ENCODE peak calls at places on chromosomes 16 and 17, in eight cellular contexts. One of them, this sample, is unnamed.

GRCh38 chr17:32160526-32160925 is 18.2 kb downstream of the RHOT1 start:
- DNase-seq in Calu3: no peak
- DNase-seq in CD4-positive, alpha-beta T cell: no peak
- DNase-seq in AG09309: no peak
- DNase-seq in left ventricle myocardium inferior: no peak
- DNase-seq in coronary artery: no peak
- DNase-seq in RWPE1: no peak
- DNase-seq in endothelial cell of umbilical vein: no peak
- DNase-seq in this sample: no peak

GRCh38 chr17:19546289-19547065 is 12.8 kb downstream of the SLC47A1 start:
- DNase-seq in AG09309: no peak
- DNase-seq in coronary artery: no peak
- DNase-seq in CD4-positive, alpha-beta T cell: no peak
- DNase-seq in left ventricle myocardium inferior: peak; percentile 44
- DNase-seq in Calu3: peak; percentile 7
- DNase-seq in endothelial cell of umbilical vein: peak; percentile 19
- DNase-seq in RWPE1: no peak
- DNase-seq in this sample: no peak

GRCh38 chr16:11909653-11910551 is 5.9 kb downstream of the GSPT1 start:
- DNase-seq in CD4-positive, alpha-beta T cell: no peak
- DNase-seq in RWPE1: no peak
- DNase-seq in Calu3: no peak
- DNase-seq in endothelial cell of umbilical vein: no peak
- DNase-seq in AG09309: no peak
- DNase-seq in left ventricle myocardium inferior: no peak
- DNase-seq in coronary artery: no peak
- DNase-seq in this sample: peak; percentile 37

GRCh38 chr17:50785126-50785525 is 17.8 kb upstream of the ANKRD40CL start:
- DNase-seq in RWPE1: no peak
- DNase-seq in Calu3: no peak
- DNase-seq in left ventricle myocardium inferior: no peak
- DNase-seq in AG09309: no peak
- DNase-seq in CD4-positive, alpha-beta T cell: no peak
- DNase-seq in endothelial cell of umbilical vein: no peak
- DNase-seq in coronary artery: no peak
- DNase-seq in this sample: no peak

GRCh38 chr16:50309527-50310307 is 43.4 kb downstream of the ADCY7 start:
- DNase-seq in AG09309: no peak
- DNase-seq in CD4-positive, alpha-beta T cell: no peak
- DNase-seq in Calu3: no peak
- DNase-seq in left ventricle myocardium inferior: no peak
- DNase-seq in endothelial cell of umbilical vein: no peak
- DNase-seq in RWPE1: no peak
- DNase-seq in coronary artery: peak; percentile 74
- DNase-seq in this sample: no peak

GRCh38 chr17:18362509-18363020 is 785 bp downstream of the SHMT1 start:
- DNase-seq in coronary artery: no peak
- DNase-seq in endothelial cell of umbilical vein: peak; percentile 23
- DNase-seq in CD4-positive, alpha-beta T cell: no peak
- DNase-seq in AG09309: no peak
- DNase-seq in Calu3: peak; percentile 64
- DNase-seq in RWPE1: peak; percentile 54
- DNase-seq in left ventricle myocardium inferior: peak; percentile 69
- DNase-seq in this sample: no peak

GRCh38 chr16:28193530-28194423 is 18.0 kb downstream of the XPO6 start:
- DNase-seq in coronary artery: no peak
- DNase-seq in AG09309: peak; percentile 92
- DNase-seq in endothelial cell of umbilical vein: peak; percentile 35
- DNase-seq in RWPE1: peak; percentile 76
- DNase-seq in CD4-positive, alpha-beta T cell: no peak
- DNase-seq in left ventricle myocardium inferior: no peak
- DNase-seq in Calu3: no peak
- DNase-seq in this sample: peak; percentile 93

GRCh38 chr17:72406501-72406900 is 285.7 kb downstream of the SOX9 start:
- DNase-seq in AG09309: no peak
- DNase-seq in Calu3: no peak
- DNase-seq in CD4-positive, alpha-beta T cell: no peak
- DNase-seq in endothelial cell of umbilical vein: no peak
- DNase-seq in coronary artery: no peak
- DNase-seq in left ventricle myocardium inferior: no peak
- DNase-seq in RWPE1: no peak
- DNase-seq in this sample: no peak

GRCh38 chr16:68090109-68090508 is 4.9 kb downstream of the NFATC3 start:
- DNase-seq in AG09309: no peak
- DNase-seq in CD4-positive, alpha-beta T cell: no peak
- DNase-seq in RWPE1: no peak
- DNase-seq in endothelial cell of umbilical vein: no peak
- DNase-seq in coronary artery: no peak
- DNase-seq in Calu3: no peak
- DNase-seq in left ventricle myocardium inferior: no peak
- DNase-seq in this sample: no peak

GRCh38 chr17:2042355-2042929 is 620 bp downstream of the OVCA2 start:
- DNase-seq in CD4-positive, alpha-beta T cell: no peak
- DNase-seq in endothelial cell of umbilical vein: no peak
- DNase-seq in AG09309: no peak
- DNase-seq in coronary artery: no peak
- DNase-seq in left ventricle myocardium inferior: no peak
- DNase-seq in RWPE1: no peak
- DNase-seq in Calu3: no peak
- DNase-seq in this sample: no peak

GRCh38 chr17:79944821-79945391 is 90.8 kb downstream of the TBC1D16 start:
- DNase-seq in AG09309: no peak
- DNase-seq in RWPE1: no peak
- DNase-seq in Calu3: no peak
- DNase-seq in coronary artery: peak; percentile 66
- DNase-seq in endothelial cell of umbilical vein: no peak
- DNase-seq in left ventricle myocardium inferior: peak; percentile 8
- DNase-seq in CD4-positive, alpha-beta T cell: no peak
- DNase-seq in this sample: no peak

GRCh38 chr17:8630802-8631553 is 453 bp upstream of the MYH10 start:
- DNase-seq in RWPE1: peak; percentile 100
- DNase-seq in left ventricle myocardium inferior: peak; percentile 98
- DNase-seq in CD4-positive, alpha-beta T cell: peak; percentile 82
- DNase-seq in Calu3: peak; percentile 96
- DNase-seq in endothelial cell of umbilical vein: peak; percentile 100
- DNase-seq in coronary artery: peak; percentile 99
- DNase-seq in AG09309: peak; percentile 98
- DNase-seq in this sample: peak; percentile 100

GRCh38 chr17:6109541-6109940 is 39.4 kb downstream of the WSCD1 start:
- DNase-seq in CD4-positive, alpha-beta T cell: no peak
- DNase-seq in AG09309: no peak
- DNase-seq in RWPE1: no peak
- DNase-seq in Calu3: no peak
- DNase-seq in left ventricle myocardium inferior: no peak
- DNase-seq in coronary artery: peak; percentile 41
- DNase-seq in endothelial cell of umbilical vein: no peak
- DNase-seq in this sample: no peak

GRCh38 chr16:4140652-4141051 is 24.4 kb upstream of the ADCY9 start:
- DNase-seq in coronary artery: no peak
- DNase-seq in RWPE1: peak; percentile 82
- DNase-seq in Calu3: no peak
- DNase-seq in CD4-positive, alpha-beta T cell: no peak
- DNase-seq in endothelial cell of umbilical vein: peak; percentile 15
- DNase-seq in AG09309: no peak
- DNase-seq in left ventricle myocardium inferior: no peak
- DNase-seq in this sample: no peak

GRCh38 chr17:75151893-75152292 is 2.4 kb downstream of the JPT1 start:
- DNase-seq in RWPE1: peak; percentile 21
- DNase-seq in AG09309: no peak
- DNase-seq in coronary artery: no peak
- DNase-seq in endothelial cell of umbilical vein: no peak
- DNase-seq in left ventricle myocardium inferior: no peak
- DNase-seq in Calu3: no peak
- DNase-seq in CD4-positive, alpha-beta T cell: no peak
- DNase-seq in this sample: no peak

GRCh38 chr17:3043737-3044365 is 19.6 kb downstream of the OR1D5 start:
- DNase-seq in endothelial cell of umbilical vein: no peak
- DNase-seq in left ventricle myocardium inferior: no peak
- DNase-seq in AG09309: no peak
- DNase-seq in CD4-positive, alpha-beta T cell: no peak
- DNase-seq in coronary artery: peak; percentile 63
- DNase-seq in Calu3: peak; percentile 26
- DNase-seq in RWPE1: no peak
- DNase-seq in this sample: no peak
- TF ChIP-seq CTCF in endothelial cell of umbilical vein: peak; percentile 9
- TF ChIP-seq CTCF in left ventricle myocardium inferior: no peak
- TF ChIP-seq CTCF in AG09309: no peak
- TF ChIP-seq CTCF in CD4-positive, alpha-beta T cell: no peak
- TF ChIP-seq CTCF in coronary artery: no peak
- TF ChIP-seq CTCF in Calu3: peak; percentile 16
- TF ChIP-seq CTCF in RWPE1: peak; percentile 29
- TF ChIP-seq CTCF in this sample: peak; percentile 67

GRCh38 chr17:62673614-62674362 is 46.3 kb downstream of the MRC2 start:
- DNase-seq in RWPE1: no peak
- DNase-seq in AG09309: no peak
- DNase-seq in left ventricle myocardium inferior: no peak
- DNase-seq in Calu3: no peak
- DNase-seq in CD4-positive, alpha-beta T cell: no peak
- DNase-seq in endothelial cell of umbilical vein: no peak
- DNase-seq in coronary artery: no peak
- DNase-seq in this sample: no peak

GRCh38 chr17:62674363-62674739 is 46.9 kb downstream of the MRC2 start:
- DNase-seq in RWPE1: no peak
- DNase-seq in Calu3: no peak
- DNase-seq in CD4-positive, alpha-beta T cell: no peak
- DNase-seq in left ventricle myocardium inferior: no peak
- DNase-seq in AG09309: no peak
- DNase-seq in coronary artery: no peak
- DNase-seq in endothelial cell of umbilical vein: no peak
- DNase-seq in this sample: no peak

GRCh38 chr17:62672957-62673356 is 45.5 kb downstream of the MRC2 start:
- DNase-seq in endothelial cell of umbilical vein: no peak
- DNase-seq in AG09309: no peak
- DNase-seq in coronary artery: no peak
- DNase-seq in left ventricle myocardium inferior: no peak
- DNase-seq in RWPE1: no peak
- DNase-seq in CD4-positive, alpha-beta T cell: no peak
- DNase-seq in Calu3: no peak
- DNase-seq in this sample: no peak

GRCh38 chr17:62670202-62670821 is 42.8 kb downstream of the MRC2 start:
- DNase-seq in left ventricle myocardium inferior: no peak
- DNase-seq in CD4-positive, alpha-beta T cell: no peak
- DNase-seq in RWPE1: peak; percentile 82
- DNase-seq in Calu3: no peak
- DNase-seq in AG09309: no peak
- DNase-seq in endothelial cell of umbilical vein: no peak
- DNase-seq in coronary artery: no peak
- DNase-seq in this sample: no peak

DNA sequence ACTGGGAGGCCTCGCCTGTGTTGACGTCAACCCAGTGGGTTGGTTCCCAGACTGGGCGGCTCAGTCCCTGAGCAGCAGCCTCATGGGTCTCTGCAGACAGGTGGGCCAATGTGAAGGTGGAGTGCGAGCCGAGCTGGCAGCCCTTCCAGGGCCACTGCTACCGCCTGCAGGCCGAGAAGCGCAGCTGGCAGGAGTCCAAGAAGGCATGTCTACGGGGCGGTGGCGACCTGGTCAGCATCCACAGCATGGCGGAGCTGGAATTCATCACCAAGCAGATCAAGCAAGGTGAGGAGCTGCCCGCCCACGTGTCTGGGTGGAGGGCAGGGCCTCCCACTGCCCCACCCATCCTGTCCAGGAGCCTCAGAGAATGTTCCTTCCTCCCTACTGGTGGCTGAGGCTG is 44.1 kb downstream of the MRC2 start:
- DNase-seq in coronary artery: no peak
- DNase-seq in endothelial cell of umbilical vein: no peak
- DNase-seq in Calu3: peak; percentile 58
- DNase-seq in RWPE1: peak; percentile 82
- DNase-seq in CD4-positive, alpha-beta T cell: no peak
- DNase-seq in AG09309: no peak
- DNase-seq in left ventricle myocardium inferior: no peak
- DNase-seq in this sample: no peak
- TF ChIP-seq CTCF in coronary artery: no peak
- TF ChIP-seq CTCF in endothelial cell of umbilical vein: no peak
- TF ChIP-seq CTCF in Calu3: no peak
- TF ChIP-seq CTCF in RWPE1: no peak
- TF ChIP-seq CTCF in CD4-positive, alpha-beta T cell: no peak
- TF ChIP-seq CTCF in AG09309: no peak
- TF ChIP-seq CTCF in left ventricle myocardium inferior: no peak
- TF ChIP-seq CTCF in this sample: no peak

GRCh38 chr17:44222112-44222869 is 2.8 kb upstream of the UBTF start:
- DNase-seq in AG09309: no peak
- DNase-seq in endothelial cell of umbilical vein: peak; percentile 71
- DNase-seq in left ventricle myocardium inferior: peak; percentile 80
- DNase-seq in coronary artery: peak; percentile 88
- DNase-seq in Calu3: peak; percentile 81
- DNase-seq in RWPE1: peak; percentile 60
- DNase-seq in CD4-positive, alpha-beta T cell: peak; percentile 35
- DNase-seq in this sample: peak; percentile 65
- TF ChIP-seq CTCF in AG09309: no peak
- TF ChIP-seq CTCF in endothelial cell of umbilical vein: peak; percentile 34
- TF ChIP-seq CTCF in left ventricle myocardium inferior: peak; percentile 51
- TF ChIP-seq CTCF in coronary artery: no peak
- TF ChIP-seq CTCF in Calu3: no peak
- TF ChIP-seq CTCF in RWPE1: peak; percentile 39
- TF ChIP-seq CTCF in CD4-positive, alpha-beta T cell: no peak
- TF ChIP-seq CTCF in this sample: peak; percentile 30

GRCh38 chr17:68512967-68513474 is 791 bp downstream of the PRKAR1A start:
- DNase-seq in AG09309: no peak
- DNase-seq in RWPE1: peak; percentile 24
- DNase-seq in endothelial cell of umbilical vein: peak; percentile 60
- DNase-seq in CD4-positive, alpha-beta T cell: no peak
- DNase-seq in coronary artery: no peak
- DNase-seq in left ventricle myocardium inferior: no peak
- DNase-seq in Calu3: peak; percentile 8
- DNase-seq in this sample: peak; percentile 25

GRCh38 chr17:68512247-68512966 is at the start of gene PRKAR1A:
- DNase-seq in CD4-positive, alpha-beta T cell: peak; percentile 87
- DNase-seq in AG09309: peak; percentile 77
- DNase-seq in coronary artery: peak; percentile 96
- DNase-seq in endothelial cell of umbilical vein: peak; percentile 95
- DNase-seq in RWPE1: peak; percentile 95
- DNase-seq in left ventricle myocardium inferior: peak; percentile 95
- DNase-seq in Calu3: peak; percentile 90
- DNase-seq in this sample: peak; percentile 88

GRCh38 chr17:68511254-68511670 is 968 bp upstream of the PRKAR1A start:
- DNase-seq in RWPE1: no peak
- DNase-seq in endothelial cell of umbilical vein: no peak
- DNase-seq in AG09309: no peak
- DNase-seq in left ventricle myocardium inferior: no peak
- DNase-seq in CD4-positive, alpha-beta T cell: no peak
- DNase-seq in Calu3: no peak
- DNase-seq in coronary artery: no peak
- DNase-seq in this sample: no peak

GRCh38 chr17:68513932-68514331 is 1.7 kb downstream of the PRKAR1A start:
- DNase-seq in RWPE1: no peak
- DNase-seq in endothelial cell of umbilical vein: peak; percentile 36
- DNase-seq in left ventricle myocardium inferior: no peak
- DNase-seq in coronary artery: no peak
- DNase-seq in CD4-positive, alpha-beta T cell: no peak
- DNase-seq in AG09309: no peak
- DNase-seq in Calu3: no peak
- DNase-seq in this sample: no peak

GRCh38 chr17:68511671-68512246 is 471 bp upstream of the PRKAR1A start:
- DNase-seq in AG09309: no peak
- DNase-seq in endothelial cell of umbilical vein: peak; percentile 55
- DNase-seq in Calu3: peak; percentile 78
- DNase-seq in RWPE1: peak; percentile 55
- DNase-seq in left ventricle myocardium inferior: peak; percentile 85
- DNase-seq in coronary artery: peak; percentile 90
- DNase-seq in CD4-positive, alpha-beta T cell: peak; percentile 50
- DNase-seq in this sample: peak; percentile 63
- TF ChIP-seq CTCF in AG09309: no peak
- TF ChIP-seq CTCF in endothelial cell of umbilical vein: no peak
- TF ChIP-seq CTCF in Calu3: no peak
- TF ChIP-seq CTCF in RWPE1: no peak
- TF ChIP-seq CTCF in left ventricle myocardium inferior: no peak
- TF ChIP-seq CTCF in coronary artery: no peak
- TF ChIP-seq CTCF in CD4-positive, alpha-beta T cell: no peak
- TF ChIP-seq CTCF in this sample: peak; percentile 4